ENCODE peak calls at places on chromosomes 13 and 19, in six cellular contexts. One of them, this sample, is unnamed.

GRCh38 chr13:37070145-37070695 is 10.7 kb upstream of the SUPT20H start:
- DNase-seq in suprapubic skin: no peak
- DNase-seq in upper lobe of right lung: no peak
- DNase-seq in left ventricle myocardium inferior: no peak
- DNase-seq in mucosa of gallbladder: no peak
- DNase-seq in NCI-H510A treated with DMSO at 0.1 percent for 48 hours: no peak
- DNase-seq in this sample: no peak

GRCh38 chr13:49936943-49937273 is 768 bp upstream of the SPRYD7 start:
- DNase-seq in suprapubic skin: no peak
- DNase-seq in upper lobe of right lung: no peak
- DNase-seq in left ventricle myocardium inferior: no peak
- DNase-seq in mucosa of gallbladder: no peak
- DNase-seq in NCI-H510A treated with DMSO at 0.1 percent for 48 hours: no peak
- DNase-seq in this sample: no peak

GRCh38 chr13:26719356-26719945 is 41.1 kb downstream of the GPR12 start:
- DNase-seq in suprapubic skin: no peak
- DNase-seq in upper lobe of right lung: no peak
- DNase-seq in left ventricle myocardium inferior: no peak
- DNase-seq in mucosa of gallbladder: no peak
- DNase-seq in NCI-H510A treated with DMSO at 0.1 percent for 48 hours: peak
- DNase-seq in this sample: no peak

GRCh38 chr19:48445256-48445605 is 552 bp upstream of the GRWD1 start:
- DNase-seq in suprapubic skin: no peak
- DNase-seq in upper lobe of right lung: no peak
- DNase-seq in left ventricle myocardium inferior: no peak
- DNase-seq in mucosa of gallbladder: peak
- DNase-seq in NCI-H510A treated with DMSO at 0.1 percent for 48 hours: peak
- DNase-seq in this sample: peak

GRCh38 chr19:40442328-40443130 is 1.6 kb downstream of the SERTAD3 start:
- DNase-seq in suprapubic skin: no peak
- DNase-seq in upper lobe of right lung: no peak
- DNase-seq in left ventricle myocardium inferior: no peak
- DNase-seq in mucosa of gallbladder: no peak
- DNase-seq in NCI-H510A treated with DMSO at 0.1 percent for 48 hours: no peak
- DNase-seq in this sample: no peak

GRCh38 chr13:51645154-51645650 is 60.9 kb downstream of the WDFY2 start:
- DNase-seq in suprapubic skin: no peak
- DNase-seq in upper lobe of right lung: no peak
- DNase-seq in left ventricle myocardium inferior: no peak
- DNase-seq in mucosa of gallbladder: no peak
- DNase-seq in NCI-H510A treated with DMSO at 0.1 percent for 48 hours: no peak
- DNase-seq in this sample: no peak

GRCh38 chr13:30623392-30623791 is 5.7 kb downstream of the USPL1 start:
- DNase-seq in suprapubic skin: no peak
- DNase-seq in upper lobe of right lung: no peak
- DNase-seq in left ventricle myocardium inferior: no peak
- DNase-seq in mucosa of gallbladder: no peak
- DNase-seq in NCI-H510A treated with DMSO at 0.1 percent for 48 hours: no peak
- DNase-seq in this sample: no peak

GRCh38 chr13:42049454-42049780 is 969 bp downstream of the DGKH start:
- DNase-seq in suprapubic skin: no peak
- DNase-seq in upper lobe of right lung: no peak
- DNase-seq in left ventricle myocardium inferior: no peak
- DNase-seq in mucosa of gallbladder: no peak
- DNase-seq in NCI-H510A treated with DMSO at 0.1 percent for 48 hours: no peak
- DNase-seq in this sample: no peak

GRCh38 chr13:24228852-24229458 is 68.4 kb downstream of the SPATA13 start:
- DNase-seq in suprapubic skin: no peak
- DNase-seq in upper lobe of right lung: no peak
- DNase-seq in left ventricle myocardium inferior: no peak
- DNase-seq in mucosa of gallbladder: peak
- DNase-seq in NCI-H510A treated with DMSO at 0.1 percent for 48 hours: peak
- DNase-seq in this sample: peak

GRCh38 chr19:28669804-28670203 is 543.1 kb downstream of the UQCRFS1 start:
- DNase-seq in suprapubic skin: no peak
- DNase-seq in upper lobe of right lung: no peak
- DNase-seq in left ventricle myocardium inferior: no peak
- DNase-seq in mucosa of gallbladder: no peak
- DNase-seq in NCI-H510A treated with DMSO at 0.1 percent for 48 hours: no peak
- DNase-seq in this sample: no peak

GRCh38 chr19:1324792-1325567 is 39.3 kb downstream of the EFNA2 start:
- DNase-seq in suprapubic skin: no peak
- DNase-seq in upper lobe of right lung: no peak
- DNase-seq in left ventricle myocardium inferior: peak
- DNase-seq in mucosa of gallbladder: peak
- DNase-seq in NCI-H510A treated with DMSO at 0.1 percent for 48 hours: no peak
- DNase-seq in this sample: no peak

This sample was measured in LNCaP clone FGC.